ENCODE peak calls at places on chromosomes 5 and 9, in seven cellular contexts. D, A, Q, H, L, V and Z are unnamed samples.

GRCh38 chr9:85212887-85213286 is 528.9 kb downstream of the AGTPBP1 start:
- DNase-seq in L (peak; percentile 82), V (no peak), Q (no peak), A (no peak), D (no peak), H (no peak), Z (peak; percentile 93)

GRCh38 chr5:150618588-150619281 is 21.7 kb upstream of the SYNPO start:
- DNase-seq in V (no peak), Q (no peak), A (no peak), H (no peak), L (peak; percentile 36), D (no peak), Z (no peak)

GRCh38 chr5:174556756-174557155 is 167.6 kb upstream of the MSX2 start:
- DNase-seq in H (no peak), D (no peak), A (no peak), L (no peak), V (no peak), Q (no peak), Z (no peak)

GRCh38 chr9:112699230-112699629 is 18.7 kb downstream of the INIP start:
- DNase-seq in D (no peak), V (no peak), H (no peak), A (no peak), Q (no peak), L (no peak), Z (no peak)

GRCh38 chr9:38687389-38687842 is 32.5 kb downstream of the FAM240B start:
- DNase-seq in A (no peak), L (no peak), D (no peak), Q (peak; percentile 4), V (no peak), H (peak; percentile 36), Z (peak; percentile 67)

GRCh38 chr5:149855371-149855770 is 89.2 kb downstream of the PDE6A start:
- DNase-seq in L (no peak), Q (no peak), V (peak; percentile 74), A (no peak), D (no peak), H (no peak), Z (no peak)

GRCh38 chr5:83553000-83553486 is 81.5 kb downstream of the VCAN start:
- DNase-seq in V (no peak), A (no peak), D (no peak), Q (no peak), H (no peak), L (peak; percentile 94), Z (no peak)

GRCh38 chr5:101611039-101611438 is 685.0 kb downstream of the SLCO4C1 start:
- DNase-seq in A (no peak), Q (no peak), H (no peak), V (peak; percentile 27), L (no peak), D (no peak), Z (no peak)

GRCh38 chr5:103867857-103868598 is 305.4 kb upstream of the NUDT12 start:
- DNase-seq in A (no peak), H (no peak), L (no peak), V (no peak), D (no peak), Q (no peak), Z (no peak)

GRCh38 chr9:88259041-88259440 is 120.8 kb upstream of the SPATA31C2 start:
- DNase-seq in H (no peak), L (no peak), A (no peak), Q (no peak), V (no peak), D (no peak), Z (no peak)

GRCh38 chr5:114191441-114191840 is 170.4 kb upstream of the KCNN2 start:
- DNase-seq in V (no peak), A (no peak), L (no peak), H (no peak), D (no peak), Q (no peak), Z (no peak)

GRCh38 chr9:123568691-123569342 is 212.8 kb downstream of the CRB2 start:
- DNase-seq in H (no peak), D (no peak), A (no peak), L (peak; percentile 72), Q (no peak), V (no peak), Z (no peak)